ENCODE peak calls at places on chromosomes 1 and 21, in six cellular contexts. One of them, this sample, is unnamed.

GRCh38 chr1:30515746-30516504 is 207.5 kb downstream of the MATN1 start:
- DNase-seq in HFF-Myc: no peak
- DNase-seq in RWPE2: peak; percentile 9
- DNase-seq in kidney epithelial cell: no peak
- DNase-seq in astrocyte of the cerebellum: no peak
- DNase-seq in Peyer's patch: peak; percentile 2
- DNase-seq in this sample: no peak

GRCh38 chr1:8182034-8182761 is 135.7 kb upstream of the SLC45A1 start:
- DNase-seq in Peyer's patch: no peak
- DNase-seq in HFF-Myc: no peak
- DNase-seq in RWPE2: no peak
- DNase-seq in astrocyte of the cerebellum: no peak
- DNase-seq in kidney epithelial cell: peak; percentile 45
- DNase-seq in this sample: no peak

GRCh38 chr1:8516793-8517556 is 199.1 kb downstream of the SLC45A1 start:
- DNase-seq in RWPE2: no peak
- DNase-seq in astrocyte of the cerebellum: no peak
- DNase-seq in kidney epithelial cell: no peak
- DNase-seq in HFF-Myc: peak; percentile 50
- DNase-seq in Peyer's patch: no peak
- DNase-seq in this sample: no peak

GRCh38 chr1:159090566-159091546 is 14.3 kb upstream of the AIM2 start:
- DNase-seq in astrocyte of the cerebellum: no peak
- DNase-seq in HFF-Myc: no peak
- DNase-seq in kidney epithelial cell: no peak
- DNase-seq in Peyer's patch: no peak
- DNase-seq in RWPE2: no peak
- DNase-seq in this sample: no peak

GRCh38 chr1:114234408-114235119 is 80.9 kb upstream of the SYT6 start:
- DNase-seq in RWPE2: no peak
- DNase-seq in Peyer's patch: no peak
- DNase-seq in HFF-Myc: no peak
- DNase-seq in astrocyte of the cerebellum: no peak
- DNase-seq in kidney epithelial cell: no peak
- DNase-seq in this sample: no peak

GRCh38 chr1:203992440-203992839 is 80.5 kb upstream of the SOX13 start:
- DNase-seq in astrocyte of the cerebellum: peak; percentile 39
- DNase-seq in kidney epithelial cell: peak; percentile 16
- DNase-seq in Peyer's patch: no peak
- DNase-seq in HFF-Myc: no peak
- DNase-seq in RWPE2: no peak
- DNase-seq in this sample: no peak

GRCh38 chr1:168589136-168589535 is 12.7 kb downstream of the XCL1 start:
- DNase-seq in astrocyte of the cerebellum: no peak
- DNase-seq in HFF-Myc: no peak
- DNase-seq in Peyer's patch: no peak
- DNase-seq in kidney epithelial cell: no peak
- DNase-seq in RWPE2: no peak
- DNase-seq in this sample: no peak

GRCh38 chr1:201361652-201362504 is 15.6 kb downstream of the TNNT2 start:
- DNase-seq in astrocyte of the cerebellum: no peak
- DNase-seq in Peyer's patch: no peak
- DNase-seq in RWPE2: no peak
- DNase-seq in HFF-Myc: no peak
- DNase-seq in kidney epithelial cell: no peak
- DNase-seq in this sample: no peak

GRCh38 chr1:85865183-85865582 is 156.9 kb upstream of the ZNHIT6 start:
- DNase-seq in kidney epithelial cell: no peak
- DNase-seq in RWPE2: no peak
- DNase-seq in Peyer's patch: no peak
- DNase-seq in HFF-Myc: no peak
- DNase-seq in astrocyte of the cerebellum: no peak
- DNase-seq in this sample: peak; percentile 42

GRCh38 chr1:115012006-115012405 is 17.6 kb upstream of the TSHB start:
- DNase-seq in kidney epithelial cell: no peak
- DNase-seq in RWPE2: no peak
- DNase-seq in Peyer's patch: no peak
- DNase-seq in HFF-Myc: no peak
- DNase-seq in astrocyte of the cerebellum: no peak
- DNase-seq in this sample: no peak

GRCh38 chr1:54376085-54377039 is 29.8 kb downstream of the SSBP3 start:
- DNase-seq in HFF-Myc: no peak
- DNase-seq in astrocyte of the cerebellum: no peak
- DNase-seq in RWPE2: no peak
- DNase-seq in Peyer's patch: peak; percentile 55
- DNase-seq in kidney epithelial cell: no peak
- DNase-seq in this sample: no peak

GRCh38 chr1:25519624-25520023 is 23.8 kb upstream of the LDLRAP1 start:
- DNase-seq in astrocyte of the cerebellum: peak; percentile 48
- DNase-seq in RWPE2: no peak
- DNase-seq in HFF-Myc: no peak
- DNase-seq in kidney epithelial cell: peak; percentile 63
- DNase-seq in Peyer's patch: no peak
- DNase-seq in this sample: peak; percentile 47

GRCh38 chr1:21647431-21648373 is 21.5 kb downstream of the RAP1GAP start:
- DNase-seq in Peyer's patch: no peak
- DNase-seq in kidney epithelial cell: no peak
- DNase-seq in HFF-Myc: peak; percentile 61
- DNase-seq in astrocyte of the cerebellum: no peak
- DNase-seq in RWPE2: no peak
- DNase-seq in this sample: no peak

GRCh38 chr1:231903586-231904081 is 277.0 kb downstream of the DISC1 start:
- DNase-seq in HFF-Myc: no peak
- DNase-seq in kidney epithelial cell: no peak
- DNase-seq in Peyer's patch: no peak
- DNase-seq in astrocyte of the cerebellum: no peak
- DNase-seq in RWPE2: no peak
- DNase-seq in this sample: no peak

GRCh38 chr1:176826265-176826664 is 338.2 kb downstream of the ASTN1 start:
- DNase-seq in HFF-Myc: no peak
- DNase-seq in Peyer's patch: no peak
- DNase-seq in kidney epithelial cell: no peak
- DNase-seq in RWPE2: no peak
- DNase-seq in astrocyte of the cerebellum: no peak
- DNase-seq in this sample: no peak

GRCh38 chr1:98388431-98388830 is 273.1 kb upstream of the SNX7 start:
- DNase-seq in Peyer's patch: no peak
- DNase-seq in RWPE2: no peak
- DNase-seq in kidney epithelial cell: no peak
- DNase-seq in astrocyte of the cerebellum: peak; percentile 80
- DNase-seq in HFF-Myc: peak; percentile 77
- DNase-seq in this sample: peak; percentile 31

GRCh38 chr1:25458550-25459298 is 28.0 kb downstream of the MACO1 start:
- DNase-seq in Peyer's patch: no peak
- DNase-seq in astrocyte of the cerebellum: no peak
- DNase-seq in HFF-Myc: no peak
- DNase-seq in kidney epithelial cell: no peak
- DNase-seq in RWPE2: no peak
- DNase-seq in this sample: no peak

GRCh38 chr21:43865471-43866181 is 603 bp downstream of the AGPAT3 start:
- DNase-seq in kidney epithelial cell: no peak
- DNase-seq in astrocyte of the cerebellum: no peak
- DNase-seq in HFF-Myc: no peak
- DNase-seq in RWPE2: no peak
- DNase-seq in Peyer's patch: peak; percentile 64
- DNase-seq in this sample: no peak

GRCh38 chr1:153374077-153374476 is 1.3 kb downstream of the S100A12 start:
- DNase-seq in kidney epithelial cell: no peak
- DNase-seq in Peyer's patch: no peak
- DNase-seq in astrocyte of the cerebellum: no peak
- DNase-seq in HFF-Myc: no peak
- DNase-seq in RWPE2: no peak
- DNase-seq in this sample: no peak

GRCh38 chr1:88514544-88514943 is 169.5 kb upstream of the PKN2 start:
- DNase-seq in Peyer's patch: no peak
- DNase-seq in HFF-Myc: no peak
- DNase-seq in kidney epithelial cell: no peak
- DNase-seq in astrocyte of the cerebellum: no peak
- DNase-seq in RWPE2: no peak
- DNase-seq in this sample: no peak

DNA sequence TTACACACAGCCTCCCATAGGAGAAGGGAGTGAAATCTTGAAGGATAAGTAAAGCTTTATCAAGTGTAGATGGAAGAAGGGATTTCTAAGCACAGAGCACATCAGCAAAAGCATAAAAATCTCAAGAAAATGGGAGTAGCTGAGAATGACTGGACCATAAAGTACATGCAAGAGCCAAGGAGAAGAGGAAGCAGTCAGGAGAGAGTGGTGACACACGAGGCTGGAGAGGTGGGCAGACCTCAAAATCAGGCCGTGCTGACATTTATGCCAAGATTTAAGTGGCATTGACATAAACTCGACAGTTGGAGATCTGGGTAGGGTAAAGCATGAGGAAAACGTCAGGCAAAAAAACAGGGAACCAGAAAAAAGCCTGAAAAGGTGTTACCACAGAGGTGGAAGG is 62.3 kb downstream of the GFI1 start:
- DNase-seq in astrocyte of the cerebellum: no peak
- DNase-seq in kidney epithelial cell: no peak
- DNase-seq in HFF-Myc: no peak
- DNase-seq in Peyer's patch: no peak
- DNase-seq in RWPE2: no peak
- DNase-seq in this sample: no peak
- H3K4me3 ChIP-seq in astrocyte of the cerebellum: no peak overlapping the region
- H3K4me3 ChIP-seq in kidney epithelial cell: no peak overlapping the region
- H3K4me3 ChIP-seq in HFF-Myc: no peak overlapping the region
- H3K4me3 ChIP-seq in Peyer's patch: no peak overlapping the region
- H3K4me3 ChIP-seq in RWPE2: no peak overlapping the region
- H3K4me3 ChIP-seq in this sample: no peak overlapping the region

GRCh38 chr1:230798491-230798890 is 51.3 kb downstream of the CAPN9 start:
- DNase-seq in astrocyte of the cerebellum: no peak
- DNase-seq in Peyer's patch: no peak
- DNase-seq in RWPE2: no peak
- DNase-seq in kidney epithelial cell: no peak
- DNase-seq in HFF-Myc: no peak
- DNase-seq in this sample: no peak

GRCh38 chr1:230800891-230801290 is 53.7 kb downstream of the CAPN9 start:
- DNase-seq in HFF-Myc: no peak
- DNase-seq in kidney epithelial cell: no peak
- DNase-seq in astrocyte of the cerebellum: no peak
- DNase-seq in RWPE2: no peak
- DNase-seq in Peyer's patch: no peak
- DNase-seq in this sample: no peak

GRCh38 chr1:230797376-230798186 is 50.4 kb downstream of the CAPN9 start:
- DNase-seq in HFF-Myc: peak; percentile 36
- DNase-seq in astrocyte of the cerebellum: peak; percentile 70
- DNase-seq in RWPE2: no peak
- DNase-seq in Peyer's patch: no peak
- DNase-seq in kidney epithelial cell: peak; percentile 26
- DNase-seq in this sample: peak; percentile 31

GRCh38 chr1:230796626-230797025 is 49.4 kb downstream of the CAPN9 start:
- DNase-seq in kidney epithelial cell: no peak
- DNase-seq in Peyer's patch: no peak
- DNase-seq in RWPE2: no peak
- DNase-seq in HFF-Myc: no peak
- DNase-seq in astrocyte of the cerebellum: no peak
- DNase-seq in this sample: no peak

DNA sequence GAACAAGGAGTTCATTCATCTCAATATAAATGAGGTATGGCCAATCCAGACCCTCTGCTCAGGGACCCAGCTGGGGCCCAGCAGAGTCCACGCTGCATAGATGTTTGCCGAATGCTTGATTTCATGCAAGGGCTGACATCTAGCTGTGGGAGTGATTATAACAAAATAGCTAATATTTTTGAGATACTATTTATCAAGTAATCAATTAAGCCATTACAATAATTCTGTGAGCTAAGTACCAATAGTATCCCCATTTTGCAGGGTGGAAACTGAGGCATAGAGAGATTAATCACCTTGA is 50.9 kb downstream of the CAPN9 start:
- DNase-seq in HFF-Myc: no peak
- DNase-seq in Peyer's patch: no peak
- DNase-seq in astrocyte of the cerebellum: no peak
- DNase-seq in kidney epithelial cell: no peak
- DNase-seq in RWPE2: no peak
- DNase-seq in this sample: no peak
- TF ChIP-seq CTCF in HFF-Myc: no peak
- TF ChIP-seq CTCF in Peyer's patch: no peak
- TF ChIP-seq CTCF in astrocyte of the cerebellum: no peak
- TF ChIP-seq CTCF in kidney epithelial cell: no peak
- TF ChIP-seq CTCF in RWPE2: peak; percentile 18
- TF ChIP-seq CTCF in this sample: no peak

DNA sequence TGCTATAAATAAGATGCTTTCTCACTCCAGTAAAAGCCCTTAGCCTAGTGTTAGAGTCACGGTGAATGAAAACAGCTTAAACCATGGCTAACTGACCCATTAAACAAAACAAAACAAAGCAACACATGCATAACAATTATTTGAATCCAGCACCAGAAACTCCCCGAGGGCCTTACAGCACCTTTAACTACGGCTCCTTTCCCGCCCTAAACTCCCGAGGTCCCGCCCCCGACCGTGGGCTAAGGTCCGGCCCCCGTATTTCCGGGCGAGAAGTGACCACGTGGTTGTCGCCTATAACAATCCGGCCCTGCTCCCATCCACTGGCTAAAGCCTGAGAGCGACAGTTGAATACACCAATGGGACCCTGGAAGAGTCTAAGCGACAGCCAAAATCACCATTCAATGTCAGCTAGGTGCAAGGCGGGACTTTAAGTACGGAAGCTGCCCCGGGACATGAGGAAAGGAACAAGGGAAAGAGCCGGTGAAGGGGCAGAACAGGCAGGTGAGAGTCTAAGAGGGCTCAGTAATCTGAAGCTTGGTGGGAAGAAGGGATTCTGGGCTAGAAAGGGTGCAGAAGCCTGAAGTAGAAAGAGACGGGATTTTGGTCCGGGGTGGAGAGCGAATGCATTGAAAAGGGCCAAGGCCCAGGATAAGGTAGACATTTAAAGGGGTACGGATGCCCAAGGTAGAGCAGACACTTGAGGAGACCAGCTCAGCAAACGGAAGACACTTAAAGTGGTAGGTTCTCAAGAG is at the start of gene FLAD1:
- DNase-seq in HFF-Myc: peak; percentile 100
- DNase-seq in RWPE2: peak; percentile 98
- DNase-seq in kidney epithelial cell: peak; percentile 98
- DNase-seq in astrocyte of the cerebellum: peak; percentile 100
- DNase-seq in Peyer's patch: peak; percentile 97
- DNase-seq in this sample: peak; percentile 99
- H3K4me3 ChIP-seq in HFF-Myc: peak within 1 kb of the TSS; percentile 94
- H3K4me3 ChIP-seq in RWPE2: peak within 1 kb of the TSS; percentile 75
- H3K4me3 ChIP-seq in kidney epithelial cell: peak within 1 kb of the TSS; percentile 75
- H3K4me3 ChIP-seq in astrocyte of the cerebellum: peak within 1 kb of the TSS; percentile 76
- H3K4me3 ChIP-seq in Peyer's patch: peak within 1 kb of the TSS; percentile 84
- H3K4me3 ChIP-seq in this sample: peak within 1 kb of the TSS; percentile 79

GRCh38 chr1:187262731-187263130 is 434.0 kb downstream of the PLA2G4A start:
- DNase-seq in RWPE2: no peak
- DNase-seq in Peyer's patch: no peak
- DNase-seq in kidney epithelial cell: no peak
- DNase-seq in astrocyte of the cerebellum: no peak
- DNase-seq in HFF-Myc: no peak
- DNase-seq in this sample: no peak

GRCh38 chr1:187261637-187262036 is 432.9 kb downstream of the PLA2G4A start:
- DNase-seq in Peyer's patch: no peak
- DNase-seq in kidney epithelial cell: no peak
- DNase-seq in RWPE2: no peak
- DNase-seq in HFF-Myc: no peak
- DNase-seq in astrocyte of the cerebellum: no peak
- DNase-seq in this sample: no peak

GRCh38 chr1:187266051-187266450 is 437.3 kb downstream of the PLA2G4A start:
- DNase-seq in astrocyte of the cerebellum: no peak
- DNase-seq in kidney epithelial cell: no peak
- DNase-seq in Peyer's patch: no peak
- DNase-seq in HFF-Myc: no peak
- DNase-seq in RWPE2: no peak
- DNase-seq in this sample: no peak

GRCh38 chr1:187267745-187268277 is 439.1 kb downstream of the PLA2G4A start:
- DNase-seq in RWPE2: no peak
- DNase-seq in kidney epithelial cell: no peak
- DNase-seq in Peyer's patch: no peak
- DNase-seq in HFF-Myc: no peak
- DNase-seq in astrocyte of the cerebellum: no peak
- DNase-seq in this sample: no peak

GRCh38 chr1:187264995-187265602 is 436.4 kb downstream of the PLA2G4A start:
- DNase-seq in kidney epithelial cell: no peak
- DNase-seq in RWPE2: no peak
- DNase-seq in Peyer's patch: no peak
- DNase-seq in HFF-Myc: no peak
- DNase-seq in astrocyte of the cerebellum: peak; percentile 66
- DNase-seq in this sample: no peak
- TF ChIP-seq CTCF in kidney epithelial cell: peak; percentile 68
- TF ChIP-seq CTCF in RWPE2: peak; percentile 75
- TF ChIP-seq CTCF in Peyer's patch: peak; percentile 39
- TF ChIP-seq CTCF in HFF-Myc: peak; percentile 11
- TF ChIP-seq CTCF in astrocyte of the cerebellum: peak; percentile 65
- TF ChIP-seq CTCF in this sample: no peak

This sample was measured in AG09309.